ENCODE peak calls at places on chromosomes 13 and 19, in seven cellular contexts. One of them, this sample, is unnamed.

GRCh38 chr13:18232994-18233782 is 948.4 kb downstream of the TUBA3C start:
- DNase-seq in progenitor cell of endocrine pancreas: no peak
- DNase-seq in ovary: no peak
- DNase-seq in retinal pigment epithelial cell: no peak
- DNase-seq in T-helper 17 cell: no peak
- DNase-seq in activated T-cell treated with anti-CD3 and anti-CD28 coated beads, Interleukin-2, amount 50 U/mL, for 72 hours: no peak
- DNase-seq in NCI-H1105 treated with DMSO at 0.1 percent for 48 hours: no peak
- DNase-seq in this sample: no peak

GRCh38 chr13:97194473-97194872 is 27.7 kb upstream of the MBNL2 start:
- DNase-seq in progenitor cell of endocrine pancreas: no peak
- DNase-seq in T-helper 17 cell: no peak
- DNase-seq in retinal pigment epithelial cell: peak; percentile 92
- DNase-seq in ovary: no peak
- DNase-seq in activated T-cell treated with anti-CD3 and anti-CD28 coated beads, Interleukin-2, amount 50 U/mL, for 72 hours: no peak
- DNase-seq in NCI-H1105 treated with DMSO at 0.1 percent for 48 hours: no peak
- DNase-seq in this sample: no peak

GRCh38 chr13:25727776-25728175 is 324.0 kb downstream of the SHISA2 start:
- DNase-seq in NCI-H1105 treated with DMSO at 0.1 percent for 48 hours: no peak
- DNase-seq in retinal pigment epithelial cell: no peak
- DNase-seq in activated T-cell treated with anti-CD3 and anti-CD28 coated beads, Interleukin-2, amount 50 U/mL, for 72 hours: no peak
- DNase-seq in progenitor cell of endocrine pancreas: no peak
- DNase-seq in ovary: no peak
- DNase-seq in T-helper 17 cell: no peak
- DNase-seq in this sample: no peak

GRCh38 chr19:5953680-5954213 is 24.2 kb downstream of the RANBP3 start:
- DNase-seq in T-helper 17 cell: no peak
- DNase-seq in activated T-cell treated with anti-CD3 and anti-CD28 coated beads, Interleukin-2, amount 50 U/mL, for 72 hours: peak; percentile 70
- DNase-seq in ovary: no peak
- DNase-seq in retinal pigment epithelial cell: no peak
- DNase-seq in progenitor cell of endocrine pancreas: no peak
- DNase-seq in NCI-H1105 treated with DMSO at 0.1 percent for 48 hours: no peak
- DNase-seq in this sample: no peak

GRCh38 chr19:8578642-8579265 is 1.5 kb upstream of the MYO1F start:
- DNase-seq in T-helper 17 cell: peak; percentile 82
- DNase-seq in retinal pigment epithelial cell: no peak
- DNase-seq in ovary: peak; percentile 77
- DNase-seq in NCI-H1105 treated with DMSO at 0.1 percent for 48 hours: peak; percentile 24
- DNase-seq in activated T-cell treated with anti-CD3 and anti-CD28 coated beads, Interleukin-2, amount 50 U/mL, for 72 hours: peak; percentile 80
- DNase-seq in progenitor cell of endocrine pancreas: peak; percentile 65
- DNase-seq in this sample: peak; percentile 87

GRCh38 chr13:96650301-96650886 is 343.9 kb downstream of the OXGR1 start:
- DNase-seq in progenitor cell of endocrine pancreas: no peak
- DNase-seq in T-helper 17 cell: no peak
- DNase-seq in retinal pigment epithelial cell: peak; percentile 41
- DNase-seq in ovary: no peak
- DNase-seq in activated T-cell treated with anti-CD3 and anti-CD28 coated beads, Interleukin-2, amount 50 U/mL, for 72 hours: no peak
- DNase-seq in NCI-H1105 treated with DMSO at 0.1 percent for 48 hours: no peak
- DNase-seq in this sample: no peak

GRCh38 chr13:31209172-31209818 is 9.5 kb downstream of the B3GLCT start:
- DNase-seq in retinal pigment epithelial cell: peak; percentile 82
- DNase-seq in T-helper 17 cell: no peak
- DNase-seq in ovary: peak; percentile 49
- DNase-seq in activated T-cell treated with anti-CD3 and anti-CD28 coated beads, Interleukin-2, amount 50 U/mL, for 72 hours: no peak
- DNase-seq in NCI-H1105 treated with DMSO at 0.1 percent for 48 hours: peak; percentile 88
- DNase-seq in progenitor cell of endocrine pancreas: no peak
- DNase-seq in this sample: peak; percentile 73

GRCh38 chr13:43805071-43805468 is 18.3 kb upstream of the ENOX1 start:
- DNase-seq in NCI-H1105 treated with DMSO at 0.1 percent for 48 hours: no peak
- DNase-seq in progenitor cell of endocrine pancreas: no peak
- DNase-seq in T-helper 17 cell: no peak
- DNase-seq in ovary: no peak
- DNase-seq in retinal pigment epithelial cell: no peak
- DNase-seq in activated T-cell treated with anti-CD3 and anti-CD28 coated beads, Interleukin-2, amount 50 U/mL, for 72 hours: peak; percentile 62
- DNase-seq in this sample: no peak